ENCODE peak calls at places on chromosomes 6 and 20, in four cellular contexts. T, Y, J and M are unnamed samples.
A peak's percentile ranks its signal among the peaks of the same experiment; 100 is the strongest.

GRCh38 chr6:127515234-127515793 is 3.8 kb downstream of the MTCL3 start:
- DNase-seq in T (peak; percentile 14), Y (peak; percentile 4), J (no peak), M (no peak)

GRCh38 chr6:74343804-74344203 is 647.8 kb downstream of the CD109 start:
- DNase-seq in T (no peak), Y (peak; percentile 23), J (no peak), M (no peak)

GRCh38 chr6:81105998-81106397 is 646.5 kb downstream of the TENT5A start:
- DNase-seq in T (no peak), Y (no peak), J (no peak), M (no peak)

GRCh38 chr6:5550631-5551030 is 289.3 kb downstream of the FARS2 start:
- DNase-seq in T (no peak), Y (peak; percentile 21), J (no peak), M (no peak)

GRCh38 chr6:112879920-112880413 is 532.8 kb downstream of the RFPL4B start:
- DNase-seq in T (peak; percentile 44), Y (peak; percentile 71), J (no peak), M (peak; percentile 41)

GRCh38 chr20:17841751-17842191 is 126.8 kb downstream of the SNX5 start:
- DNase-seq in T (no peak), Y (no peak), J (no peak), M (no peak)

GRCh38 chr6:165676435-165677068 is 13.5 kb upstream of the PDE10A start:
- DNase-seq in T (no peak), Y (no peak), J (no peak), M (no peak)

GRCh38 chr20:60000271-60001026 is 42.2 kb downstream of the CDH26 start:
- DNase-seq in T (no peak), Y (no peak), J (no peak), M (no peak)

GRCh38 chr6:53984163-53984562 is 127.1 kb upstream of the MLIP start:
- DNase-seq in T (no peak), Y (peak; percentile 99), J (no peak), M (no peak)

GRCh38 chr6:37783025-37783825 is 36.3 kb upstream of the ZFAND3 start:
- DNase-seq in T (no peak), Y (peak; percentile 9), J (no peak), M (no peak)

GRCh38 chr20:36866681-36867485 is 9.1 kb upstream of the TLDC2 start:
- DNase-seq in T (no peak), Y (no peak), J (no peak), M (no peak)

GRCh38 chr20:23291575-23292240 is 58.9 kb upstream of the NXT1 start:
- DNase-seq in T (no peak), Y (no peak), J (no peak), M (no peak)

GRCh38 chr6:110609101-110609500 is 132.7 kb upstream of the SLC22A16 start:
- DNase-seq in T (no peak), Y (no peak), J (no peak), M (no peak)

GRCh38 chr6:35092362-35093117 is 48.6 kb downstream of the TCP11 start:
- DNase-seq in T (no peak), Y (peak; percentile 54), J (no peak), M (no peak)

GRCh38 chr20:9889270-9889981 is 50.5 kb upstream of the PAK5 start:
- DNase-seq in T (no peak), Y (no peak), J (no peak), M (no peak)

GRCh38 chr6:29887819-29888581 is 54.3 kb upstream of the HLA-A start:
- DNase-seq in T (peak; percentile 88), Y (peak; percentile 58), J (no peak), M (peak; percentile 94)

GRCh38 chr6:137903933-137904821 is 37.1 kb downstream of the TNFAIP3 start:
- DNase-seq in T (no peak), Y (peak; percentile 83), J (no peak), M (no peak)

GRCh38 chr20:18743665-18744440 is 69.7 kb upstream of the SCP2D1 start:
- DNase-seq in T (no peak), Y (peak; percentile 57), J (no peak), M (no peak)

GRCh38 chr20:58019027-58019849 is 209.2 kb downstream of the ANKRD60 start:
- DNase-seq in T (no peak), Y (no peak), J (no peak), M (no peak)

GRCh38 chr6:34057790-34058189 is 88.1 kb downstream of the GRM4 start:
- DNase-seq in T (no peak), Y (no peak), J (no peak), M (no peak)

GRCh38 chr6:75747371-75747984 is 1.6 kb upstream of the MYO6 start:
- DNase-seq in T (no peak), Y (peak; percentile 56), J (no peak), M (no peak)

GRCh38 chr6:10313799-10314162 is 101.1 kb downstream of the TFAP2A start:
- DNase-seq in T (no peak), Y (no peak), J (no peak), M (no peak)

GRCh38 chr6:98928688-98929087 is 19.1 kb downstream of the FBXL4 start:
- DNase-seq in T (no peak), Y (no peak), J (no peak), M (no peak)

GRCh38 chr20:40749985-40750506 is 61.0 kb upstream of the MAFB start:
- DNase-seq in T (no peak), Y (no peak), J (no peak), M (no peak)

GRCh38 chr6:105199711-105200110 is 19.9 kb upstream of the POPDC3 start:
- DNase-seq in T (no peak), Y (peak; percentile 33), J (no peak), M (no peak)

GRCh38 chr20:19976595-19977372 is 40.4 kb upstream of the NAA20 start:
- DNase-seq in T (peak; percentile 79), Y (peak; percentile 78), J (peak; percentile 46), M (no peak)

GRCh38 chr6:36666726-36667591 is 11.6 kb upstream of the CDKN1A start:
- DNase-seq in T (peak; percentile 93), Y (peak; percentile 99), J (peak; percentile 67), M (peak; percentile 60)

GRCh38 chr20:14845199-14846160 is 508.1 kb upstream of the FLRT3 start:
- DNase-seq in T (no peak), Y (peak; percentile 95), J (no peak), M (no peak)

GRCh38 chr20:18571578-18571977 is 4.3 kb downstream of the SMIM26 start:
- DNase-seq in T (no peak), Y (no peak), J (no peak), M (no peak)

GRCh38 chr6:111552241-111552744 is 53.4 kb downstream of the TRAF3IP2 start:
- DNase-seq in T (peak; percentile 83), Y (peak; percentile 86), J (peak; percentile 34), M (no peak)

GRCh38 chr6:142822882-142823578 is 121.9 kb downstream of the HIVEP2 start:
- DNase-seq in T (no peak), Y (no peak), J (no peak), M (no peak)

GRCh38 chr6:291148-291696 is 1.1 kb upstream of the DUSP22 start:
- DNase-seq in T (peak; percentile 65), Y (peak; percentile 86), J (no peak), M (no peak)

GRCh38 chr20:1075564-1075963 is 42.8 kb upstream of the PSMF1 start:
- DNase-seq in T (no peak), Y (no peak), J (no peak), M (no peak)

GRCh38 chr6:89144358-89145041 is 1.4 kb upstream of the PM20D2 start:
- DNase-seq in T (no peak), Y (no peak), J (no peak), M (no peak)

GRCh38 chr20:19735446-19735845 is 22.6 kb upstream of the RIN2 start:
- DNase-seq in T (peak; percentile 81), Y (peak; percentile 98), J (peak; percentile 47), M (peak; percentile 69)

GRCh38 chr6:84522135-84522535 is 242.3 kb downstream of the TBX18 start:
- DNase-seq in T (no peak), Y (peak; percentile 76), J (peak; percentile 3), M (no peak)

GRCh38 chr20:62918137-62918536 is 8.2 kb downstream of the DIDO1 start:
- DNase-seq in T (no peak), Y (no peak), J (no peak), M (no peak)

GRCh38 chr20:62977613-62978558 is 25.4 kb downstream of the SLC17A9 start:
- DNase-seq in T (no peak), Y (no peak), J (no peak), M (peak; percentile 71)

DNA sequence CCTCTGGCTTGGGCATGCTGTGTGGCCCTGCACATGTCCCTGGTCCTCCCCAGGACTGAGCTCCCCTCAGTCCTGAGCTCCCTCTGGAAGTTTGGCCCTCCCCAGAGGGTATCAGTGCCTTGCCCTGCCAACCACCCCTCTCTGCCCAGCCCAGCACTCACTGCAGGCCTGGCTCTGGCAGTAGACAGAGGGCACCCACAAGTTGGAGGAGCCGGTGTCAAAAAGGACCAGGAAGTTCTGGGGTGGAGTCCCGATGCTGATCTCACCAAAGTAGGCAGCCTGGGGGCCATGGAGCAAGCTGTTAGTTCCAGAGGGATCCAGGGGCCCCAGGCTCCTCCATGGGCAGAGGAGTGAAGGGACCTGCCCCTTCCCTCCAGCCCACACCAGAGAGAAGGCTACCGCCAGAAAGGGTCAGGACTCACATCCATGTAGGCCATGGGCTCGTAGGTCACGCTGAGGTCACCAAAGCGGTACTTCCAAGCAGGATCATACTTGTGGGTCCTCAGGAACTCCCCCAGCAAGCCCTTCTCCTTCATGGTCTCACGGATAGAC is 2.9 kb downstream of the PGC start:
- DNase-seq in T (no peak), Y (no peak), J (no peak), M (no peak)
- TF ChIP-seq CTCF in T (no peak), Y (no peak), J (no peak), M (no peak)

DNA sequence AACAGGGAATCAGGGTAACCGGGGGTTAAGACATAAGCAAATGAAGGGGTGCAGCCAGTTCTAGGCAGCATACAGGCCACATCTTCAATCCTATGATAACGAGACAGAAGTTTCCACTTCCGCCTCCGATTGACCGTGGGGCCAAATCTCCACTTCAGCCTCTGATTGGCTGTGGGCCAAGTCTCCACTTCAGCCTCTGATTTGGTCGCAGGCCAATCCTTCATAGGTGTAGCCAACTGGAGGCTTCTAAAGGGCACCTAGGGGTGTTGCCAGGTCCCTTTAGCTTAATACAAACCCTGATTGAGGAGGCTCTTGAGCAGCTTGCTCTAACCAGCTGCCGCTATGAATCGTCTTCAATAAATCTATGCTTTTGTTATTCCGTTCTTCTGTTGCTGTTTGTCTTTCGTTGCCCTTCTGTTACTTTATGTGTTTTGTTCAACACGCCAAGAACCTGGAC is 2.1 kb upstream of the ERGIC3 start:
- DNase-seq in T (peak; percentile 59), Y (peak; percentile 46), J (no peak), M (peak; percentile 69)
- H3K4me3 ChIP-seq in T (no peak overlapping the region), Y (no peak overlapping the region), J (no peak overlapping the region), M (no peak overlapping the region)

GRCh38 chr6:26270121-26270861 is 94.7 kb upstream of the BTN3A2 start:
- DNase-seq in T (no peak), Y (peak; percentile 18), J (no peak), M (no peak)
- TF ChIP-seq CTCF in T (no peak), Y (no peak), J (no peak), M (no peak)

GRCh38 chr6:77463881-77464867 is 883 bp upstream of the HTR1B start:
- DNase-seq in T (no peak), Y (no peak), J (no peak), M (peak; percentile 37)
- H3K4me3 ChIP-seq in T (no peak overlapping the region), Y (peak overlapping the region; percentile 52), J (peak overlapping the region; percentile 86), M (no peak overlapping the region)